ENCODE peak calls at places on chromosome 10, in four cellular contexts. One of them, this sample, is unnamed. For H3K9me3, the result is how much of the 10 kb centered on the place peaks cover.

GRCh38 chr10:110758898-110759297 is 112.8 kb upstream of the PDCD4 start:
- DNase-seq in psoas muscle: no peak
- DNase-seq in PC-3: peak
- DNase-seq in tibial nerve: no peak
- DNase-seq in this sample: no peak

GRCh38 chr10:18195060-18195799 is 55.0 kb downstream of the CACNB2 start:
- DNase-seq in PC-3: no peak
- DNase-seq in tibial nerve: no peak
- DNase-seq in psoas muscle: no peak
- DNase-seq in this sample: no peak

GRCh38 chr10:90935581-90936292 is 14.8 kb upstream of the ANKRD1 start:
- DNase-seq in PC-3: no peak
- DNase-seq in psoas muscle: no peak
- DNase-seq in tibial nerve: no peak
- DNase-seq in this sample: no peak

GRCh38 chr10:62738916-62739315 is 65.6 kb upstream of the ADO start:
- DNase-seq in PC-3: peak
- DNase-seq in psoas muscle: no peak
- DNase-seq in tibial nerve: no peak
- DNase-seq in this sample: no peak

GRCh38 chr10:26911811-26912461 is 51.2 kb upstream of the ABI1 start:
- DNase-seq in psoas muscle: no peak
- DNase-seq in tibial nerve: no peak
- DNase-seq in PC-3: no peak
- DNase-seq in this sample: no peak

GRCh38 chr10:3749597-3750351 is 35.2 kb downstream of the KLF6 start:
- DNase-seq in tibial nerve: no peak
- DNase-seq in PC-3: no peak
- DNase-seq in psoas muscle: peak
- DNase-seq in this sample: no peak

GRCh38 chr10:95728535-95728934 is 27.4 kb upstream of the ENTPD1 start:
- DNase-seq in psoas muscle: no peak
- DNase-seq in PC-3: peak
- DNase-seq in tibial nerve: no peak
- DNase-seq in this sample: no peak

GRCh38 chr10:119516381-119517234 is 25.9 kb downstream of the RGS10 start:
- DNase-seq in tibial nerve: no peak
- DNase-seq in psoas muscle: no peak
- DNase-seq in PC-3: peak
- DNase-seq in this sample: peak

GRCh38 chr10:114477285-114477684 is 73.0 kb upstream of the AFAP1L2 start:
- DNase-seq in psoas muscle: peak
- DNase-seq in tibial nerve: peak
- DNase-seq in PC-3: no peak
- DNase-seq in this sample: no peak

GRCh38 chr10:47253651-47254375 is 46.2 kb upstream of the GDF10 start:
- DNase-seq in psoas muscle: peak
- DNase-seq in tibial nerve: peak
- DNase-seq in PC-3: no peak
- DNase-seq in this sample: no peak

GRCh38 chr10:124470544-124471449 is 9.2 kb downstream of the LHPP start:
- DNase-seq in psoas muscle: no peak
- DNase-seq in tibial nerve: no peak
- DNase-seq in PC-3: no peak
- DNase-seq in this sample: no peak

DNA sequence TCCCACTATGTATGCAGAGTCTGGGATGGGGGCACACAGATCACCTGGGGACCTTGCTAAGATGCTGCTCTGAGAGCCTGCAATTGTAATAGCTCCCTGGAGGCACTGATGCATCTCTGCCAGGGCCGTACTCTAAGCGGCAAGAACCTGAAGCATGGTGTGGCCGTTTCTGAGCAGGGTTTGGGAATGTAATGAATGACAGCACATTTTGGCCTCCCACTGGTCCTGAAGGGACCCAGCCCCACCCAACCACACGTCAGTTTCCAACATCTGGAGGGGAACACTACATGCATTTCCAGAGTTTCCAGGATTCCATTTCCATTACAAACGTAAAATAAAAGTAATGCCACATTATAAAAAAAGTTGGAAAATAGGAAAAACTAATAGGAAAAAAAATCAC is 14.0 kb downstream of the ZCCHC24 start:
- DNase-seq in psoas muscle: no peak
- DNase-seq in PC-3: no peak
- DNase-seq in tibial nerve: no peak
- DNase-seq in this sample: no peak
- H3K4me3 ChIP-seq in psoas muscle: no peak
- H3K4me3 ChIP-seq in PC-3: no peak
- H3K4me3 ChIP-seq in tibial nerve: no peak
- H3K4me3 ChIP-seq in this sample: no peak

GRCh38 chr10:133444342-133445267 is 9.1 kb upstream of the SCART1 start:
- DNase-seq in psoas muscle: no peak
- DNase-seq in tibial nerve: no peak
- DNase-seq in PC-3: no peak
- DNase-seq in this sample: no peak

GRCh38 chr10:133441780-133442179 is 12.0 kb upstream of the SCART1 start:
- DNase-seq in psoas muscle: no peak
- DNase-seq in tibial nerve: no peak
- DNase-seq in PC-3: no peak
- DNase-seq in this sample: no peak

GRCh38 chr10:133445268-133445732 is 8.4 kb upstream of the SCART1 start:
- DNase-seq in PC-3: no peak
- DNase-seq in tibial nerve: no peak
- DNase-seq in psoas muscle: no peak
- DNase-seq in this sample: no peak

GRCh38 chr10:133442191-133442966 is 11.4 kb upstream of the SCART1 start:
- DNase-seq in PC-3: no peak
- DNase-seq in psoas muscle: peak
- DNase-seq in tibial nerve: no peak
- DNase-seq in this sample: no peak

GRCh38 chr10:133442967-133443924 is 10.5 kb upstream of the SCART1 start:
- DNase-seq in tibial nerve: no peak
- DNase-seq in PC-3: no peak
- DNase-seq in psoas muscle: no peak
- DNase-seq in this sample: no peak
- H3K9me3 ChIP-seq in tibial nerve: under half
- H3K9me3 ChIP-seq in PC-3: under half
- H3K9me3 ChIP-seq in psoas muscle: under half
- H3K9me3 ChIP-seq in this sample: under half

GRCh38 chr10:74841265-74841973 is 15.0 kb downstream of the KAT6B start:
- DNase-seq in psoas muscle: no peak
- DNase-seq in PC-3: no peak
- DNase-seq in tibial nerve: peak
- DNase-seq in this sample: no peak

GRCh38 chr10:74835963-74836362 is 9.6 kb downstream of the KAT6B start:
- DNase-seq in PC-3: no peak
- DNase-seq in tibial nerve: no peak
- DNase-seq in psoas muscle: no peak
- DNase-seq in this sample: no peak

GRCh38 chr10:74839708-74840107 is 13.3 kb downstream of the KAT6B start:
- DNase-seq in psoas muscle: no peak
- DNase-seq in tibial nerve: no peak
- DNase-seq in PC-3: no peak
- DNase-seq in this sample: no peak

GRCh38 chr10:74836855-74837254 is 10.5 kb downstream of the KAT6B start:
- DNase-seq in psoas muscle: no peak
- DNase-seq in PC-3: no peak
- DNase-seq in tibial nerve: no peak
- DNase-seq in this sample: no peak

DNA sequence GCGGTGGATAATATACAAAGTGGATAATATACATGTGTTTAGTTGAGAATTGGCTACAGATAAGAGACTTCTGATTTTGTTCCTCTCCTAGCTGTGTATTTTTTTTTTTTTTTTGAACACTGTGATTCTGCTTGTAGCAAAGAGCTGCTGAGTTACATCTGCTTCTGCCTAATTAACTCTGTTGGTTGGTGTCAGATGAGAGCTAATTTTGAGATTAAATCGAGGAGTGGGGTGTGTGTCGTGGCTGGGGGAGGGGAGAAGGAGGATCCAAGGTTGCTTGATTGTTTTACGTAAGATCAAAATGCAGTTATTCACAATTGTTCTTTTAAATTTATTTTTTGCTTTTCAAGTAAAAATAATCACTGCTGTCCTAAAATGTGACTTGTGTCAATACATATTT is 11.3 kb downstream of the KAT6B start:
- DNase-seq in tibial nerve: no peak
- DNase-seq in PC-3: no peak
- DNase-seq in psoas muscle: no peak
- DNase-seq in this sample: no peak
- H3K4me3 ChIP-seq in tibial nerve: no peak
- H3K4me3 ChIP-seq in PC-3: no peak
- H3K4me3 ChIP-seq in psoas muscle: no peak
- H3K4me3 ChIP-seq in this sample: no peak

DNA sequence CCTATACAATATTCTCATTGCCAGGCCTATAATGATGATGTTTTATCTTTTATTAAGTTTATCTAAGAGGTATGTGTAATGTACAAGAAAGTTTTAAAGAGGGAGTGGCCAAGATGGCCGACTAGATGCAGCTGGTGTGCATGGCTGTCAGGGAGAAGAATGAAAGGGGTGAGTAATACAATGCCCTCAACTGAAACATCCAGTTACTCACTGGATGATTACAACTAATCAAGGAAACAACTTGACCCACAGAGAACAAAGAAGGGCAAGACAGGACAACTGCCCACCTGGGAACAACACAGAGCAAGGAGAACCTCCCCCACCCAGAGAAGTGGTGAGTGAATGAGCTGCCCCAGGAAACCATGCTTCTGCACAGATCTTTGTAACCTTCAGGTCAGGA is 880.0 kb upstream of the LRRTM3 start:
- DNase-seq in PC-3: peak
- DNase-seq in psoas muscle: no peak
- DNase-seq in tibial nerve: no peak
- DNase-seq in this sample: no peak
- H3K9me3 ChIP-seq in PC-3: under half
- H3K9me3 ChIP-seq in psoas muscle: under half
- H3K9me3 ChIP-seq in tibial nerve: under half
- H3K9me3 ChIP-seq in this sample: under half

GRCh38 chr10:29685506-29685905 is 50.7 kb upstream of the SVIL start:
- DNase-seq in psoas muscle: no peak
- DNase-seq in PC-3: no peak
- DNase-seq in tibial nerve: no peak
- DNase-seq in this sample: no peak

GRCh38 chr10:29691564-29692064 is 56.8 kb upstream of the SVIL start:
- DNase-seq in psoas muscle: no peak
- DNase-seq in PC-3: peak
- DNase-seq in tibial nerve: no peak
- DNase-seq in this sample: no peak

GRCh38 chr10:29688230-29688634 is 53.5 kb upstream of the SVIL start:
- DNase-seq in PC-3: no peak
- DNase-seq in psoas muscle: no peak
- DNase-seq in tibial nerve: no peak
- DNase-seq in this sample: no peak

GRCh38 chr10:29689001-29689400 is 54.2 kb upstream of the SVIL start:
- DNase-seq in psoas muscle: no peak
- DNase-seq in tibial nerve: no peak
- DNase-seq in PC-3: peak
- DNase-seq in this sample: no peak

GRCh38 chr10:29687411-29688160 is 52.8 kb upstream of the SVIL start:
- DNase-seq in PC-3: no peak
- DNase-seq in psoas muscle: no peak
- DNase-seq in tibial nerve: no peak
- DNase-seq in this sample: no peak
- H3K4me3 ChIP-seq in PC-3: no peak
- H3K4me3 ChIP-seq in psoas muscle: no peak
- H3K4me3 ChIP-seq in tibial nerve: no peak
- H3K4me3 ChIP-seq in this sample: no peak

DNA sequence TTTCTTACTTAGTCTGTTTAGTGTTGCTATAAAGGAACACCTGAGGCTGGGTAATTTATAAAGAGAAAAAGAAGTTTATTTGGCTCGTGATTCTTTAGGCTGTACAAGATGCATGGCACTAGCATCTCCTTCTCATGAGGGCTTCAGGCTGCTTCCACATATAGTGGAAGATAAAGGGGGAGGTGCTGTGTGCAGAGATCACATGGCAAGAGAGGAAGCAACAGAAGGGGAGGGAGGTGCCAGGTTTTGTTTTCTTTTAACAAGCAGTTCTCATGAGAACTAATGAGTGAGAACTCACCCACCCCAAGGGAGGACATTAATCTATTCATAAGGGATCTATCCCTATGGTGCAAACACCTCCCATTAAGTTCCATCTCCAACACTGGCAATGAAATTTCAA is 17.3 kb downstream of the CYP2E1 start:
- DNase-seq in tibial nerve: no peak
- DNase-seq in PC-3: no peak
- DNase-seq in psoas muscle: no peak
- DNase-seq in this sample: no peak
- H3K9me3 ChIP-seq in tibial nerve: under half
- H3K9me3 ChIP-seq in PC-3: under half
- H3K9me3 ChIP-seq in psoas muscle: under half
- H3K9me3 ChIP-seq in this sample: under half

This sample was measured in CD4-positive, alpha-beta memory T cell.